ENCODE peak calls at places on chromosomes 6 and 20, in six cellular contexts. U is SK-N-SH, G is K562, H is H1, T is GM12878, S is HepG2. R is an unnamed sample.

GRCh38 chr20:34437330-34437986 is 74.4 kb downstream of the ITCH start:
- DNase-seq in U (no peak), G (no peak), H (no peak), T (no peak), S (no peak), R (no peak)

GRCh38 chr6:155448823-155449789 is 6.5 kb downstream of the NOX3 start:
- DNase-seq in U (peak; percentile 50), G (no peak), H (no peak), T (no peak), S (no peak), R (no peak)

GRCh38 chr20:32474967-32475819 is 109.9 kb downstream of the NOL4L start:
- DNase-seq in U (peak; percentile 59), G (peak; percentile 97), H (peak; percentile 65), T (no peak), S (peak; percentile 86), R (no peak)

GRCh38 chr20:19885576-19885956 is 127.5 kb downstream of the RIN2 start:
- DNase-seq in U (no peak), G (no peak), H (no peak), T (no peak), S (no peak), R (no peak)

GRCh38 chr6:142501795-142502194 is 200.0 kb downstream of the ADGRG6 start:
- DNase-seq in U (no peak), G (no peak), H (no peak), T (no peak), S (no peak), R (no peak)

GRCh38 chr6:135180458-135181332 is at the start of gene MYB:
- DNase-seq in U (peak; percentile 97), G (peak; percentile 93), H (peak; percentile 81), T (no peak), S (no peak), R (peak; percentile 86)

GRCh38 chr20:60262967-60263603 is 304.9 kb downstream of the CDH26 start:
- DNase-seq in U (peak; percentile 42), G (peak; percentile 75), H (peak; percentile 88), T (no peak), S (peak; percentile 29), R (peak; percentile 47)

GRCh38 chr20:25863536-25864325 is 167.1 kb upstream of the ZNF337 start:
- DNase-seq in U (peak; percentile 33), G (no peak), H (no peak), T (no peak), S (peak; percentile 45), R (no peak)

GRCh38 chr20:54773643-54774000 is 298.2 kb downstream of the DOK5 start:
- DNase-seq in U (no peak), G (no peak), H (no peak), T (no peak), S (no peak), R (no peak)

GRCh38 chr6:146041282-146041681 is 12.4 kb downstream of the GRM1 start:
- DNase-seq in U (no peak), G (no peak), H (peak; percentile 52), T (no peak), S (peak; percentile 33), R (peak; percentile 22)

GRCh38 chr6:25732468-25733198 is 21.9 kb upstream of the SLC17A4 start:
- DNase-seq in U (no peak), G (no peak), H (no peak), T (no peak), S (no peak), R (no peak)

GRCh38 chr20:47336013-47336754 is 20.3 kb downstream of the ZMYND8 start:
- DNase-seq in U (no peak), G (no peak), H (no peak), T (no peak), S (no peak), R (no peak)

GRCh38 chr6:84061613-84062398 is 28.2 kb downstream of the MRAP2 start:
- DNase-seq in U (peak; percentile 37), G (no peak), H (no peak), T (no peak), S (no peak), R (no peak)

GRCh38 chr6:53646606-53647005 is 18.9 kb downstream of the KLHL31 start:
- DNase-seq in U (no peak), G (no peak), H (no peak), T (no peak), S (no peak), R (no peak)

GRCh38 chr6:53651149-53651763 is 14.3 kb downstream of the KLHL31 start:
- DNase-seq in U (peak; percentile 54), G (peak; percentile 45), H (no peak), T (no peak), S (peak; percentile 89), R (peak; percentile 51)

GRCh38 chr6:53648571-53648970 is 17.0 kb downstream of the KLHL31 start:
- DNase-seq in U (no peak), G (no peak), H (no peak), T (no peak), S (no peak), R (no peak)

GRCh38 chr6:53645850-53646249 is 19.7 kb downstream of the KLHL31 start:
- DNase-seq in U (no peak), G (no peak), H (no peak), T (no peak), S (no peak), R (no peak)

DNA sequence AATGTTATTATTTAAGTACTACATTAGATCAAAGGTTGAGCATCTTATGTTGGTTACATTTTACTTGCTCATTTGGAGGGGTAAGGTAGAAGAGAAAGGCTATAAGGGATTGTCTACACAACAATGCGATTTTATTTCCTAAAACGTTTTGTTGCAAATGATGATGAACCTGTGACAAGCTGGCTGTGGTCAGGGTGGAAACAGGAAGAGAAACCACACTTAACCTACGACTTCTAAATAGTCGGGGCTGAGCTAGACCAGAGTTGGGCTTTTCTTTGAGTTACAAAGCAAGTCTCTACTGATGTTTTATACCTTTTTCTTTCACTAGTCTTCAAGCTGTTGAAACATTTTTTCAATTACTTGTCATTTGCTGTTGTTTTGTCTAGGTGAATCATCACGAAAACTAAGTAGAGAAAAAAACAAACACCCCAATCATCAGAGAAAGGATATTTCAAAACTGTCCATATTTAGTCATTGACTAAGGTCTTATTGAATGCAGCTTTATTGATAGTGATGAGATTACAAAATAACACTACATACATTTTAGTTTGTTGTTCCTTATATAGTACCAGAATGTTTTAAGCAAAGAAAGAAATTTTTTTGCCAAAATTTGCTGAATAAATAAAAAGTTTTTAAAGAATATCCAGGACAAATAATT is 18.0 kb downstream of the KLHL31 start:
- DNase-seq in U (no peak), G (no peak), H (no peak), T (no peak), S (no peak), R (peak; percentile 65)
- TF ChIP-seq GABPA in U (no peak), G (no peak), H (no peak), T (no peak), S (no peak), R (no peak)

DNA sequence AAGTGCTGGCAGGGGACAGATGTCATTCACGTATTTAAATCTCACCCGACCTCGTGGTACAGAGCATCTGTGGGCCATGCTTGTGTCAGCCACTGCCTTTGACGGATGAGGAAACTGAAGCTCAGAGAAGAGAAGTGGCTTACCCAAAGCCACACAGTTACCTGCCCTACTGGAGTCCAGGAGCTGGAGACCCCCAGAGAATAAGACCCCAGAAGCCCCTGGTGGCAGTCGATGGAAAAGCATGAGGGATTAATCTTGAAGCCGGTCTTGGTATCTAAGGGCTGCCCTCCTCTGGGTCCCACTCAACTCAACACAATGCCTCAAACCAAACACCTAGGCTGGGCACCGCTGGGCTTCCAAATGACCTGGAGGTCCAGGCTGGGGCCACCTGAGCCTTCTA is 83.1 kb downstream of the GRM4 start:
- DNase-seq in U (no peak), G (no peak), H (peak; percentile 64), T (no peak), S (no peak), R (no peak)
- TF ChIP-seq GABPA in U (no peak), G (no peak), H (no peak), T (no peak), S (no peak), R (no peak)

GRCh38 chr20:57960803-57961575 is 251.2 kb upstream of the PMEPA1 start:
- DNase-seq in U (no peak), G (no peak), H (no peak), T (no peak), S (no peak), R (no peak)

GRCh38 chr20:57967364-57967763 is 257.5 kb upstream of the PMEPA1 start:
- DNase-seq in U (no peak), G (no peak), H (no peak), T (no peak), S (no peak), R (no peak)

GRCh38 chr20:57965441-57965840 is 255.6 kb upstream of the PMEPA1 start:
- DNase-seq in U (no peak), G (no peak), H (no peak), T (no peak), S (no peak), R (no peak)

GRCh38 chr20:57966609-57967008 is 256.8 kb upstream of the PMEPA1 start:
- DNase-seq in U (no peak), G (no peak), H (no peak), T (no peak), S (no peak), R (no peak)

DNA sequence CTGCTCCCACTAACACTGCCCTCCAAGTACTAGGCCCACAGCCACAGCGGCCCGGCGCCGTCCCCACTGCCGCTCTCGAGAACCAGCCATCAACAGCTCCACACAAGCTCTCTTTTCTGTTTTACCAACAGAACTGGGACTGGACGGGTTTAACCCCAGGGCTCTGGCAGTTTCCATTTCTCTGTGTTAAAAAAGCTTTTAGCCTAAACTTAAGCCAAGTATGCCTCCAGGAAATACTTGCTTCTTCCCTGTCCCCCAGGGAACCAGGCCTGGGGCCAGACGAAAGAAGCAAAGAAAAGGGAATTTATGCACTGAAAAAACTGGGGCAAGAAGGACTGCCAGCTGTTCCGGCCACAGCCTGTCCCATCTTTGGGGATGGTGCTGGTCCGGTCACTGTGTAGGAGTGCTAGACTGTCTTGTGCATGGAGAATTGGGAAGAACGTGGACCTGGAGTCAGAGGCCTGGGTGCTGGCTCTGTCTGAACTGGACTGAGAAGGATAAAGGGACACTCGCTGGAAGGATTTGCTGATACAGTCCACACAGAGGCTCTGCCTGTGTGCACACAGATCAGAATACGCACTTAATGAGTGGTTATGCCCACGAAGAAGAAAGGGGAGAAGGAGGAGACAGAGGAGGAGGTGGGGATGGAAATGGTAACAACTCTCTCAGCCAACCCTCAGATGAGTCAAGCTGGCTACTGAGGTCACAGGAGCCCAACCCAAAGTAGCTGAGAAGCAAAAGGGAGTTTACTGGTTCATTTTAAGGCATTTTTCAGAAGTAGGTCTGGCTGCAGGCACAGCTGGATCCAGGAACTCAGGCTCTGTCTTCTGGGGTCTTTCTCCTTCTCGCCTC is 254.4 kb upstream of the PMEPA1 start:
- DNase-seq in U (no peak), G (no peak), H (no peak), T (no peak), S (no peak), R (no peak)
- TF ChIP-seq GABPA in U (no peak), G (no peak), H (no peak), T (no peak), S (no peak), R (no peak)

GRCh38 chr6:15403094-15403493 is 157.2 kb downstream of the JARID2 start:
- DNase-seq in U (no peak), G (no peak), H (no peak), T (no peak), S (no peak), R (no peak)

GRCh38 chr6:15401120-15401519 is 155.3 kb downstream of the JARID2 start:
- DNase-seq in U (no peak), G (no peak), H (no peak), T (no peak), S (no peak), R (no peak)

GRCh38 chr6:15401769-15402250 is 155.9 kb downstream of the JARID2 start:
- DNase-seq in U (no peak), G (no peak), H (no peak), T (no peak), S (peak; percentile 67), R (no peak)

GRCh38 chr6:15400572-15401004 is 154.7 kb downstream of the JARID2 start:
- DNase-seq in U (peak; percentile 61), G (peak; percentile 69), H (no peak), T (no peak), S (no peak), R (peak; percentile 78)

GRCh38 chr6:15402401-15403045 is 156.7 kb downstream of the JARID2 start:
- DNase-seq in U (no peak), G (no peak), H (no peak), T (no peak), S (no peak), R (no peak)
- TF ChIP-seq GABPA in U (no peak), G (no peak), H (no peak), T (no peak), S (no peak), R (no peak)